ENCODE peak calls at places on chromosomes 4 and X, in five cellular contexts. C, O, P, F and J are unnamed samples.

GRCh38 chr4:86014599-86014998 is 345.3 kb downstream of the MAPK10 start:
- DNase-seq in C (no peak), O (peak), P (no peak), F (no peak), J (no peak)

GRCh38 chr4:122364700-122365404 is 14.0 kb upstream of the ADAD1 start:
- DNase-seq in C (peak), O (no peak), P (no peak), F (peak), J (no peak)

GRCh38 chr4:48635310-48635709 is 144.8 kb downstream of the FRYL start:
- DNase-seq in C (peak), O (no peak), P (no peak), F (no peak), J (peak)

GRCh38 chr4:27055226-27055760 is 194.7 kb downstream of the STIM2 start:
- DNase-seq in C (no peak), O (no peak), P (no peak), F (no peak), J (no peak)

GRCh38 chrX:129139837-129140679 is 383.2 kb downstream of the SMARCA1 start:
- DNase-seq in C (peak), O (no peak), P (no peak), F (no peak), J (no peak)

GRCh38 chr4:38163216-38164006 is 203.2 kb downstream of the PTTG2 start:
- DNase-seq in C (no peak), O (no peak), P (no peak), F (no peak), J (no peak)

GRCh38 chr4:170423137-170423536 is 333.4 kb upstream of the AADAT start:
- DNase-seq in C (no peak), O (no peak), P (no peak), F (no peak), J (no peak)

GRCh38 chr4:108559911-108560310 is 60.5 kb upstream of the RPL34 start:
- DNase-seq in C (no peak), O (no peak), P (no peak), F (no peak), J (no peak)

GRCh38 chrX:118550792-118551191 is 55.2 kb downstream of the DOCK11 start:
- DNase-seq in C (no peak), O (no peak), P (no peak), F (no peak), J (no peak)

GRCh38 chrX:116667346-116667745 is 204.6 kb upstream of the CT83 start:
- DNase-seq in C (no peak), O (no peak), P (no peak), F (no peak), J (no peak)

GRCh38 chrX:123920065-123920785 is 41.3 kb upstream of the STAG2 start:
- DNase-seq in C (no peak), O (no peak), P (no peak), F (no peak), J (no peak)

GRCh38 chr4:52617467-52618017 is 41.6 kb downstream of the USP46 start:
- DNase-seq in C (no peak), O (no peak), P (no peak), F (no peak), J (no peak)

GRCh38 chr4:158314756-158315487 is 104.6 kb downstream of the TMEM144 start:
- DNase-seq in C (no peak), O (no peak), P (no peak), F (no peak), J (no peak)

GRCh38 chr4:121061215-121061614 is 11.1 kb downstream of the NDNF start:
- DNase-seq in C (no peak), O (no peak), P (no peak), F (no peak), J (no peak)

GRCh38 chrX:21638311-21638710 is 19.8 kb downstream of the KLHL34 start:
- DNase-seq in C (no peak), O (no peak), P (no peak), F (no peak), J (no peak)

GRCh38 chr4:3257125-3257690 is 8.2 kb downstream of the MSANTD1 start:
- DNase-seq in C (no peak), O (no peak), P (no peak), F (peak), J (no peak)
- TF ChIP-seq SIN3A in C (no peak), O (no peak), P (no peak), F (no peak), J (no peak)

GRCh38 chr4:168096444-168096784 is 4.1 kb downstream of the ANXA10 start:
- DNase-seq in C (no peak), O (no peak), P (no peak), F (no peak), J (no peak)
- H3K27ac ChIP-seq in C (no peak), O (no peak), P (no peak), F (no peak), J (peak)

GRCh38 chr4:5118091-5118786 is 67.0 kb downstream of the STK32B start:
- DNase-seq in C (no peak), O (no peak), P (no peak), F (no peak), J (no peak)
- TF ChIP-seq ZNF274 in C (no peak), O (no peak), P (no peak), F (no peak), J (no peak)

GRCh38 chrX:14030248-14030592 is 528 bp upstream of the GEMIN8 start:
- DNase-seq in C (no peak), O (no peak), P (no peak), F (no peak), J (no peak)

GRCh38 chrX:14028473-14028872 is 1.2 kb downstream of the GEMIN8 start:
- DNase-seq in C (no peak), O (peak), P (no peak), F (no peak), J (no peak)

GRCh38 chrX:14029425-14030247 is at the start of gene GEMIN8:
- DNase-seq in C (peak), O (peak), P (peak), F (peak), J (peak)

GRCh38 chrX:14027511-14028019 is 2.1 kb downstream of the GEMIN8 start:
- DNase-seq in C (peak), O (peak), P (no peak), F (no peak), J (no peak)

GRCh38 chrX:14029039-14029424 is 660 bp downstream of the GEMIN8 start:
- DNase-seq in C (no peak), O (no peak), P (peak), F (no peak), J (no peak)
- TF ChIP-seq SIN3A in C (no peak), O (no peak), P (no peak), F (no peak), J (no peak)

GRCh38 chr4:151207868-151208267 is 69.1 kb upstream of the PRSS48 start:
- DNase-seq in C (no peak), O (no peak), P (no peak), F (no peak), J (no peak)

GRCh38 chr4:151205722-151206121 is 71.2 kb upstream of the PRSS48 start:
- DNase-seq in C (no peak), O (no peak), P (no peak), F (no peak), J (no peak)

GRCh38 chr4:151204925-151205524 is 71.9 kb upstream of the PRSS48 start:
- DNase-seq in C (peak), O (no peak), P (no peak), F (no peak), J (no peak)

GRCh38 chr4:151206241-151207005 is 70.5 kb upstream of the PRSS48 start:
- DNase-seq in C (no peak), O (no peak), P (no peak), F (no peak), J (no peak)

GRCh38 chr4:151207186-151207585 is 69.8 kb upstream of the PRSS48 start:
- DNase-seq in C (peak), O (no peak), P (no peak), F (no peak), J (no peak)
- H3K27ac ChIP-seq in C (peak), O (no peak), P (no peak), F (no peak), J (no peak)

GRCh38 chr4:171814545-171814944 is 1.3 kb downstream of the GALNTL6 start:
- DNase-seq in C (no peak), O (no peak), P (no peak), F (no peak), J (no peak)

GRCh38 chr4:171812377-171813194 is 618 bp upstream of the GALNTL6 start:
- DNase-seq in C (no peak), O (no peak), P (peak), F (no peak), J (no peak)

GRCh38 chr4:171809854-171810253 is 3.4 kb upstream of the GALNTL6 start:
- DNase-seq in C (no peak), O (no peak), P (no peak), F (no peak), J (no peak)

GRCh38 chr4:171817026-171817425 is 3.8 kb downstream of the GALNTL6 start:
- DNase-seq in C (no peak), O (no peak), P (no peak), F (no peak), J (no peak)

DNA sequence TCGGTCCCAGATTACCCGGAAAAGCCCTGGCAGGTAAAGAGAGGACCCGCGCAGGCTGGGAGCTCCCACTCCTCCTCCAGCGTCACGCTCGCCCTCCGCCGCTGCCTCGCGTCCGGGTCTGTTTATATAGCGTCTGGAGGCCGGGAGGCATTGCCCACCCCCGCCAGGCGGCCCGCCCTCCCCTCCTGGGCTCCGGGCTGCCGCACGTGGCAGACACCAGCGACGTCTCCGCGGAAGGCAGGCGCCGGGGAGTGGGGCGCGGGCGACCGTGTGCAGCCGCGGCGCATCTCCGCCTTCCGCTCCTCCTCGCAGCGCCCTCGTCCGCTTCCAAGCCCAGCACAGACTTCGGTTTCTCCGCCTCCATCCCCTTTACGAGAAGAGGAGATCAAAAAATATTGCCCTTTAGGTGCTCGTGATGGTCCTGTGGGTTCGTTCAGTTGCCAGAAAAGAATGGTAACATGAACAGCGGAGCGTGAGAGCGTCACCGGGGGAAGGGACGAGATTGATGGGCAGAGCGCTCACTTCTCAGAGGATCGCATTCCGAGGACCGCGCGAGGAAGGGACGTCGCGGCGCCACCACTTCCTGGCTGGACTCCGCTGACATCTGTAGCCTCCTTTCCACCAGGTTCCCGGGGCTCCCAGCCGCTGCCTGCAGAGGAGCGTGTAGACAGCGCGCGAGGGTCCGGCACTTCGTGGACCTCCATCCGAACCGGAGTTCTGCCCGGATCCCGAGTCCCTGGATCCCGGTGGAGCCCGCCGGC is at the start of gene GALNTL6:
- DNase-seq in C (no peak), O (no peak), P (no peak), F (peak), J (no peak)
- TF ChIP-seq ZNF274 in C (no peak), O (no peak), P (no peak), F (no peak), J (no peak)

GRCh38 chr4:112288455-112288854 is 2.8 kb upstream of the TIFA start:
- DNase-seq in C (no peak), O (no peak), P (no peak), F (no peak), J (no peak)
- TF ChIP-seq SIN3A in C (no peak), O (no peak), P (no peak), F (no peak), J (no peak)